ENCODE peak calls at places on chromosome 13, in ten cellular contexts. J is dorsolateral prefrontal cortex; N is SHP77; G is stimulated activated CD4-positive, alpha-beta T cell treated with anti-CD3 and anti-CD28 coated beads, Interleukin-4, amount 100 ng/mL, for 24 hours; U is CD4-positive, alpha-beta T cell; P is hippocampal formation; O is CD8-positive, alpha-beta memory T cell; X is stimulated activated naive CD4-positive, alpha-beta T cell treated with Interleukin-2 at 50 U/mL for 16 hours; Y is anterior cingulate cortex; C is activated CD4-positive, alpha-beta T cell treated with anti-CD3 and anti-CD28 coated beads, Interleukin-2, amount 10 ng/mL, durations not matched to agents 7 days and 5 days. R is an unnamed sample.

GRCh38 chr13:20609145-20609544 is 42.2 kb downstream of the IFT88 start:
- DNase-seq in J (no peak), N (no peak), G (no peak), U (no peak), P (no peak), O (no peak), X (no peak), Y (no peak), C (no peak), R (no peak)

GRCh38 chr13:47632311-47632710 is 368.8 kb downstream of the SUCLA2 start:
- DNase-seq in J (no peak), N (no peak), G (no peak), U (no peak), P (no peak), O (no peak), X (no peak), Y (no peak), C (no peak), R (no peak)

GRCh38 chr13:99467764-99468163 is 33.5 kb upstream of the TM9SF2 start:
- DNase-seq in J (no peak), N (no peak), G (no peak), U (no peak), P (no peak), O (no peak), X (no peak), Y (no peak), C (no peak), R (no peak)

GRCh38 chr13:27522847-27523246 is 72.5 kb upstream of the MTIF3 start:
- DNase-seq in J (no peak), N (no peak), G (no peak), U (no peak), P (no peak), O (no peak), X (no peak), Y (no peak), C (no peak), R (no peak)

GRCh38 chr13:90502143-90502542 is 845.3 kb upstream of the MIR17HG start:
- DNase-seq in J (no peak), N (no peak), G (no peak), U (no peak), P (no peak), O (no peak), X (no peak), Y (no peak), C (no peak), R (no peak)

GRCh38 chr13:71610876-71611275 is 256.1 kb downstream of the DACH1 start:
- DNase-seq in J (no peak), N (no peak), G (no peak), U (no peak), P (no peak), O (no peak), X (no peak), Y (no peak), C (no peak), R (no peak)

GRCh38 chr13:108220042-108220441 is 1.9 kb downstream of the ABHD13 start:
- DNase-seq in J (no peak), N (no peak), G (peak), U (no peak), P (no peak), O (no peak), X (no peak), Y (no peak), C (no peak), R (no peak)

GRCh38 chr13:37229931-37230330 is 124.5 kb upstream of the CSNK1A1L start:
- DNase-seq in J (no peak), N (no peak), G (no peak), U (no peak), P (no peak), O (no peak), X (no peak), Y (no peak), C (no peak), R (no peak)

GRCh38 chr13:40464349-40464748 is 202.1 kb downstream of the FOXO1 start:
- DNase-seq in J (no peak), N (peak), G (no peak), U (no peak), P (no peak), O (no peak), X (no peak), Y (no peak), C (no peak), R (no peak)

GRCh38 chr13:106349080-106349841 is 186.2 kb downstream of the EFNB2 start:
- DNase-seq in J (peak), N (peak), G (no peak), U (no peak), P (no peak), O (no peak), X (no peak), Y (no peak), C (no peak), R (no peak)

GRCh38 chr13:93716623-93717022 is 490.0 kb downstream of the GPC6 start:
- DNase-seq in J (no peak), N (no peak), G (no peak), U (no peak), P (no peak), O (no peak), X (no peak), Y (no peak), C (no peak), R (no peak)

GRCh38 chr13:109630281-109630680 is 156.1 kb downstream of the IRS2 start:
- DNase-seq in J (no peak), N (no peak), G (no peak), U (no peak), P (no peak), O (no peak), X (no peak), Y (no peak), C (no peak), R (no peak)

GRCh38 chr13:85377783-85378182 is 421.4 kb downstream of the SLITRK6 start:
- DNase-seq in J (no peak), N (no peak), G (no peak), U (no peak), P (no peak), O (no peak), X (no peak), Y (no peak), C (no peak), R (no peak)

GRCh38 chr13:99067160-99067985 is 89.5 kb upstream of the DOCK9 start:
- DNase-seq in J (no peak), N (no peak), G (no peak), U (no peak), P (no peak), O (no peak), X (no peak), Y (no peak), C (no peak), R (no peak)

GRCh38 chr13:27423333-27423732 is 1.1 kb upstream of the GTF3A start:
- DNase-seq in J (no peak), N (no peak), G (no peak), U (no peak), P (no peak), O (no peak), X (no peak), Y (no peak), C (no peak), R (peak)

GRCh38 chr13:105996391-105997028 is 539.0 kb downstream of the EFNB2 start:
- DNase-seq in J (no peak), N (no peak), G (no peak), U (no peak), P (no peak), O (no peak), X (no peak), Y (no peak), C (no peak), R (no peak)

GRCh38 chr13:51394724-51395123 is 55.2 kb downstream of the SERPINE3 start:
- DNase-seq in J (no peak), N (no peak), G (no peak), U (no peak), P (no peak), O (no peak), X (no peak), Y (no peak), C (no peak), R (no peak)

GRCh38 chr13:99282264-99283231 is 24.4 kb upstream of the GPR18 start:
- DNase-seq in J (no peak), N (no peak), G (no peak), U (no peak), P (no peak), O (peak), X (no peak), Y (no peak), C (no peak), R (no peak)

GRCh38 chr13:51118809-51119431 is 7.8 kb upstream of the C13orf42 start:
- DNase-seq in J (no peak), N (no peak), G (no peak), U (no peak), P (no peak), O (no peak), X (no peak), Y (no peak), C (no peak), R (no peak)

GRCh38 chr13:49693877-49694276 is 2.6 kb upstream of the EBPL start:
- DNase-seq in J (no peak), N (no peak), G (no peak), U (no peak), P (no peak), O (no peak), X (no peak), Y (no peak), C (no peak), R (no peak)

GRCh38 chr13:113670541-113670940 is 3.5 kb downstream of the GRK1 start:
- DNase-seq in J (peak), N (no peak), G (no peak), U (no peak), P (no peak), O (no peak), X (no peak), Y (no peak), C (no peak), R (no peak)

GRCh38 chr13:99982741-99983400 is 1.3 kb downstream of the ZIC2 start:
- DNase-seq in J (no peak), N (no peak), G (no peak), U (no peak), P (no peak), O (no peak), X (no peak), Y (no peak), C (no peak), R (no peak)

GRCh38 chr13:30593001-30593400 is 24.7 kb upstream of the USPL1 start:
- DNase-seq in J (no peak), N (no peak), G (no peak), U (no peak), P (no peak), O (no peak), X (no peak), Y (no peak), C (no peak), R (peak)

GRCh38 chr13:79782541-79783216 is 301.7 kb downstream of the NDFIP2 start:
- DNase-seq in J (no peak), N (peak), G (no peak), U (no peak), P (peak), O (no peak), X (no peak), Y (peak), C (no peak), R (no peak)

GRCh38 chr13:31195616-31196015 is 4.2 kb upstream of the B3GLCT start:
- DNase-seq in J (no peak), N (no peak), G (no peak), U (no peak), P (no peak), O (no peak), X (no peak), Y (no peak), C (no peak), R (no peak)

GRCh38 chr13:31629085-31629785 is 110.1 kb upstream of the RXFP2 start:
- DNase-seq in J (no peak), N (no peak), G (no peak), U (no peak), P (no peak), O (no peak), X (no peak), Y (no peak), C (no peak), R (no peak)

GRCh38 chr13:42348576-42348975 is 76.6 kb downstream of the AKAP11 start:
- DNase-seq in J (no peak), N (no peak), G (no peak), U (no peak), P (no peak), O (no peak), X (no peak), Y (no peak), C (no peak), R (no peak)

GRCh38 chr13:79307866-79308298 is 98.2 kb downstream of the RBM26 start:
- DNase-seq in J (peak), N (no peak), G (no peak), U (no peak), P (peak), O (no peak), X (no peak), Y (peak), C (no peak), R (no peak)

GRCh38 chr13:30698023-30698422 is 37.3 kb upstream of the ALOX5AP start:
- DNase-seq in J (no peak), N (no peak), G (no peak), U (no peak), P (no peak), O (no peak), X (no peak), Y (no peak), C (no peak), R (no peak)

GRCh38 chr13:29423050-29423449 is 172.4 kb downstream of the SLC7A1 start:
- DNase-seq in J (no peak), N (no peak), G (no peak), U (no peak), P (no peak), O (no peak), X (no peak), Y (no peak), C (no peak), R (no peak)

GRCh38 chr13:72342364-72342763 is 385.1 kb downstream of the MZT1 start:
- DNase-seq in J (no peak), N (no peak), G (no peak), U (no peak), P (no peak), O (no peak), X (no peak), Y (no peak), C (no peak), R (no peak)

GRCh38 chr13:60562081-60562764 is 165.2 kb downstream of the TDRD3 start:
- DNase-seq in J (no peak), N (no peak), G (no peak), U (no peak), P (no peak), O (no peak), X (no peak), Y (no peak), C (no peak), R (no peak)

GRCh38 chr13:77616027-77616426 is 80.5 kb downstream of the SCEL start:
- DNase-seq in J (no peak), N (no peak), G (no peak), U (no peak), P (no peak), O (no peak), X (no peak), Y (no peak), C (no peak), R (no peak)

GRCh38 chr13:31012285-31013024 is 80.0 kb downstream of the TEX26 start:
- DNase-seq in J (no peak), N (no peak), G (no peak), U (no peak), P (no peak), O (no peak), X (no peak), Y (no peak), C (no peak), R (no peak)

GRCh38 chr13:88086577-88086976 is 415.4 kb downstream of the SLITRK5 start:
- DNase-seq in J (no peak), N (no peak), G (no peak), U (no peak), P (no peak), O (no peak), X (no peak), Y (no peak), C (no peak), R (no peak)

GRCh38 chr13:109569938-109570711 is 216.3 kb downstream of the IRS2 start:
- DNase-seq in J (no peak), N (no peak), G (peak), U (peak), P (no peak), O (peak), X (peak), Y (no peak), C (peak), R (peak)

GRCh38 chr13:37752156-37752555 is 117.4 kb downstream of the TRPC4 start:
- DNase-seq in J (no peak), N (no peak), G (no peak), U (no peak), P (no peak), O (no peak), X (no peak), Y (no peak), C (no peak), R (no peak)